ENCODE peak calls at places on chromosomes 3 and 15, in four cellular contexts. V is fibroblast of lung, E is endodermal cell, N is BE2C. P is an unnamed sample. For H3K4me1, the result is how much of the 10 kb centered on the place peaks cover.

GRCh38 chr3:112304611-112305010 is 10.6 kb upstream of the SLC9C1 start:
- DNase-seq in V (peak), N (no peak), E (peak), P (peak)

GRCh38 chr3:127865941-127866340 is 43.6 kb upstream of the MGLL start:
- DNase-seq in N (no peak), V (peak), E (no peak), P (peak)

GRCh38 chr3:16467368-16467767 is 46.1 kb downstream of the RFTN1 start:
- DNase-seq in N (no peak), V (no peak), E (no peak), P (no peak)

GRCh38 chr3:112117415-112117814 is 15.6 kb downstream of the GCSAM start:
- DNase-seq in V (no peak), N (no peak), E (no peak), P (no peak)

GRCh38 chr3:182465301-182466185 is 327.8 kb upstream of the ATP11B start:
- DNase-seq in E (no peak), V (peak), N (no peak), P (no peak)

GRCh38 chr3:72102057-72102711 is 317.2 kb upstream of the PROK2 start:
- DNase-seq in V (no peak), N (no peak), E (no peak), P (no peak)

GRCh38 chr3:179148446-179149238 is 485 bp downstream of the PIK3CA start:
- DNase-seq in E (peak), N (peak), V (peak), P (peak)

GRCh38 chr3:14285526-14285925 is 106.9 kb downstream of the LSM3 start:
- DNase-seq in N (no peak), E (no peak), V (no peak), P (no peak)

GRCh38 chr3:119817964-119818363 is 36.1 kb downstream of the NR1I2 start:
- DNase-seq in N (no peak), E (peak), V (no peak), P (no peak)

GRCh38 chr3:14536837-14537589 is 3.1 kb downstream of the GRIP2 start:
- DNase-seq in N (no peak), V (no peak), E (no peak), P (no peak)

DNA sequence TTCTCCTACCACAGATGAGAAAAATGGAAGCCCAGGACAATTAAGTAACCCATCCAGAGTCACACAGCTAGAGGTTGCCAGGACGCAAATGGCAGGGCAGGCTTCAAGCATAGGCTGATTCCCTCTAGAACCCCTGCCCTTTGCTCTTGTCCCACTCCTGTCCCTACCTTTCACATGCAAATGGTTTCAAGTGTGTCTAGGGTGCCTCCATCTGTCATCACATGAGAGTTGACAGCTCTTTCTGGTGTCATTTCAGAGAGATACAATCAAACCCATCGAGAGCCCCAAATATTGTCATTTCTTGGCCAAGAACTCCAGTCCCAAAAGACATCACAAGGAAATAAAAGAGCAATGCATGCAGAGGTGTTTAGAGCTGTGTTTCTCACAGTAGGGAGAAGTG is 23.7 kb downstream of the CCDC12 start:
- DNase-seq in E (no peak), N (no peak), V (no peak), P (no peak)
- H3K4me1 ChIP-seq in E (under half), N (under half), V (under half), P (under half)

GRCh38 chr15:101526890-101527289 is 37.4 kb upstream of the PCSK6 start:
- DNase-seq in N (no peak), E (no peak), V (no peak), P (no peak)
- H3K4me1 ChIP-seq in N (under half), E (under half), V (under half), P (under half)

DNA sequence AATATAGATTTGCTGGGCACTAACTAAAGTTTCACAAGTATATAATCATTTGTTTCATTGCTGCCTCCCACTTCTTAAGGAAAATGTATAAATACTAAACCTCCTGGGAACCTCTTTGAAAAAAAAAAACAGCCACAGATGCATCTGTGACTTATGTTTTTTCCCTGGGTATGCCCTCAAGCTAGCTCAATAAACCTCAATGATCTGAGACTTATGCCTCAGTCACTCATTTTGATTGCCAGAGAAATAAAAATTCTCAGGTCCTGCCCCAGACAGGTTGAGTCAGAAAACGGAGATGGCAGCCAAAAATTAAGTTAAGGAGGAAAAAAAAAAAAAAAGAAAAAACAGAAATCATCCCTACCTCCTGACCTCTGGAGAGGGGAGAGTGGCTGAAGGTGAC is 22.1 kb downstream of the ILDR1 start:
- DNase-seq in N (no peak), E (no peak), V (no peak), P (no peak)
- H3K4me1 ChIP-seq in N (under half), E (under half), V (under half), P (under half)

GRCh38 chr3:49411550-49411967 is 217 bp downstream of the RHOA start:
- DNase-seq in V (no peak), E (no peak), N (peak), P (no peak)

GRCh38 chr3:49412632-49413337 is 562 bp downstream of the TCTA start:
- DNase-seq in E (no peak), N (no peak), V (peak), P (no peak)

GRCh38 chr3:49411968-49412631 is at the start of the genes RHOA and TCTA:
- DNase-seq in V (peak), N (peak), E (peak), P (peak)

GRCh38 chr3:49410844-49411549 is 779 bp downstream of the RHOA start:
- DNase-seq in V (no peak), N (no peak), E (no peak), P (peak)

GRCh38 chr3:49410102-49410843 is 1.5 kb downstream of the RHOA start:
- DNase-seq in E (no peak), V (no peak), N (no peak), P (no peak)
- H3K4me1 ChIP-seq in E (under half), V (under half), N (under half), P (half or more)

GRCh38 chr3:65356331-65357286 is 668.8 kb upstream of the ADAMTS9 start:
- DNase-seq in E (peak), N (no peak), V (no peak), P (no peak)

GRCh38 chr3:65361448-65361847 is 673.6 kb upstream of the ADAMTS9 start:
- DNase-seq in V (no peak), N (no peak), E (no peak), P (no peak)
- H3K4me1 ChIP-seq in V (under half), N (under half), E (under half), P (under half)

P was measured in adipocyte.